ENCODE peak calls at places on chromosomes 13 and 19, in nine cellular contexts. One of them, this sample, is unnamed. For H3K27me3, the result is how much of the 10 kb centered on the place peaks cover.

GRCh38 chr13:47594833-47595232 is 406.2 kb downstream of the SUCLA2 start:
- DNase-seq in uterus: no peak
- DNase-seq in trophoblast cell: no peak
- DNase-seq in tibial nerve: no peak
- DNase-seq in cardiac muscle cell: no peak
- DNase-seq in IMR-90: peak
- DNase-seq in fibroblast of lung: no peak
- DNase-seq in thoracic aorta: no peak
- DNase-seq in brain microvascular endothelial cell: peak
- DNase-seq in this sample: no peak

GRCh38 chr13:51006067-51006800 is 96.6 kb downstream of the RNASEH2B start:
- DNase-seq in uterus: peak
- DNase-seq in trophoblast cell: no peak
- DNase-seq in tibial nerve: no peak
- DNase-seq in cardiac muscle cell: no peak
- DNase-seq in IMR-90: no peak
- DNase-seq in fibroblast of lung: no peak
- DNase-seq in thoracic aorta: peak
- DNase-seq in brain microvascular endothelial cell: no peak
- DNase-seq in this sample: no peak

GRCh38 chr13:103873725-103874124 is 807.5 kb upstream of the SLC10A2 start:
- DNase-seq in uterus: no peak
- DNase-seq in trophoblast cell: no peak
- DNase-seq in tibial nerve: no peak
- DNase-seq in cardiac muscle cell: no peak
- DNase-seq in IMR-90: no peak
- DNase-seq in fibroblast of lung: no peak
- DNase-seq in thoracic aorta: no peak
- DNase-seq in brain microvascular endothelial cell: no peak
- DNase-seq in this sample: no peak

GRCh38 chr13:28584873-28585317 is 74.0 kb upstream of the POMP start:
- DNase-seq in uterus: no peak
- DNase-seq in trophoblast cell: no peak
- DNase-seq in tibial nerve: no peak
- DNase-seq in cardiac muscle cell: no peak
- DNase-seq in IMR-90: peak
- DNase-seq in fibroblast of lung: peak
- DNase-seq in thoracic aorta: no peak
- DNase-seq in brain microvascular endothelial cell: no peak
- DNase-seq in this sample: no peak

GRCh38 chr13:39557285-39557955 is 45.6 kb downstream of the LHFPL6 start:
- DNase-seq in uterus: no peak
- DNase-seq in trophoblast cell: no peak
- DNase-seq in tibial nerve: no peak
- DNase-seq in cardiac muscle cell: no peak
- DNase-seq in IMR-90: no peak
- DNase-seq in fibroblast of lung: no peak
- DNase-seq in thoracic aorta: no peak
- DNase-seq in brain microvascular endothelial cell: no peak
- DNase-seq in this sample: no peak

GRCh38 chr19:47227347-47228167 is 3.4 kb downstream of the BBC3 start:
- DNase-seq in uterus: peak
- DNase-seq in trophoblast cell: peak
- DNase-seq in tibial nerve: peak
- DNase-seq in cardiac muscle cell: peak
- DNase-seq in IMR-90: peak
- DNase-seq in fibroblast of lung: peak
- DNase-seq in thoracic aorta: peak
- DNase-seq in brain microvascular endothelial cell: peak
- DNase-seq in this sample: peak

GRCh38 chr13:30713133-30713532 is 22.2 kb upstream of the ALOX5AP start:
- DNase-seq in uterus: no peak
- DNase-seq in trophoblast cell: no peak
- DNase-seq in tibial nerve: no peak
- DNase-seq in cardiac muscle cell: no peak
- DNase-seq in IMR-90: no peak
- DNase-seq in fibroblast of lung: no peak
- DNase-seq in thoracic aorta: no peak
- DNase-seq in brain microvascular endothelial cell: no peak
- DNase-seq in this sample: no peak

GRCh38 chr13:25204843-25205242 is 32.8 kb upstream of the AMER2 start:
- DNase-seq in uterus: no peak
- DNase-seq in trophoblast cell: no peak
- DNase-seq in tibial nerve: no peak
- DNase-seq in cardiac muscle cell: no peak
- DNase-seq in IMR-90: no peak
- DNase-seq in fibroblast of lung: no peak
- DNase-seq in thoracic aorta: no peak
- DNase-seq in brain microvascular endothelial cell: no peak
- DNase-seq in this sample: no peak

GRCh38 chr19:49390978-49391304 is 2.9 kb downstream of the KASH5 start:
- DNase-seq in uterus: no peak
- DNase-seq in trophoblast cell: no peak
- DNase-seq in tibial nerve: no peak
- DNase-seq in cardiac muscle cell: no peak
- DNase-seq in IMR-90: no peak
- DNase-seq in fibroblast of lung: no peak
- DNase-seq in thoracic aorta: no peak
- DNase-seq in brain microvascular endothelial cell: no peak
- DNase-seq in this sample: no peak

GRCh38 chr19:28508666-28509065 is 704.3 kb downstream of the UQCRFS1 start:
- DNase-seq in uterus: no peak
- DNase-seq in trophoblast cell: no peak
- DNase-seq in tibial nerve: no peak
- DNase-seq in cardiac muscle cell: no peak
- DNase-seq in IMR-90: no peak
- DNase-seq in fibroblast of lung: peak
- DNase-seq in thoracic aorta: no peak
- DNase-seq in brain microvascular endothelial cell: no peak
- DNase-seq in this sample: no peak

GRCh38 chr19:19662866-19663291 is 597 bp downstream of the ATP13A1 start:
- DNase-seq in uterus: no peak
- DNase-seq in trophoblast cell: no peak
- DNase-seq in tibial nerve: no peak
- DNase-seq in cardiac muscle cell: no peak
- DNase-seq in IMR-90: peak
- DNase-seq in fibroblast of lung: no peak
- DNase-seq in thoracic aorta: no peak
- DNase-seq in brain microvascular endothelial cell: no peak
- DNase-seq in this sample: no peak

GRCh38 chr19:50496189-50497029 is 14.6 kb downstream of the JOSD2 start:
- DNase-seq in uterus: peak
- DNase-seq in trophoblast cell: no peak
- DNase-seq in tibial nerve: no peak
- DNase-seq in cardiac muscle cell: peak
- DNase-seq in IMR-90: no peak
- DNase-seq in fibroblast of lung: no peak
- DNase-seq in thoracic aorta: no peak
- DNase-seq in brain microvascular endothelial cell: no peak
- DNase-seq in this sample: peak

GRCh38 chr13:98173431-98173921 is 3.6 kb downstream of the RNF113B start:
- DNase-seq in uterus: peak
- DNase-seq in trophoblast cell: peak
- DNase-seq in tibial nerve: no peak
- DNase-seq in cardiac muscle cell: no peak
- DNase-seq in IMR-90: peak
- DNase-seq in fibroblast of lung: peak
- DNase-seq in thoracic aorta: no peak
- DNase-seq in brain microvascular endothelial cell: peak
- DNase-seq in this sample: no peak

GRCh38 chr19:47547175-47547574 is 25.8 kb downstream of the ZNF541 start:
- DNase-seq in uterus: no peak
- DNase-seq in trophoblast cell: no peak
- DNase-seq in tibial nerve: no peak
- DNase-seq in cardiac muscle cell: no peak
- DNase-seq in IMR-90: no peak
- DNase-seq in fibroblast of lung: no peak
- DNase-seq in thoracic aorta: no peak
- DNase-seq in brain microvascular endothelial cell: no peak
- DNase-seq in this sample: no peak

GRCh38 chr13:24670927-24671326 is 9.3 kb upstream of the ATP12A start:
- DNase-seq in uterus: no peak
- DNase-seq in trophoblast cell: peak
- DNase-seq in tibial nerve: no peak
- DNase-seq in cardiac muscle cell: peak
- DNase-seq in IMR-90: no peak
- DNase-seq in fibroblast of lung: peak
- DNase-seq in thoracic aorta: no peak
- DNase-seq in brain microvascular endothelial cell: peak
- DNase-seq in this sample: no peak

GRCh38 chr13:40494932-40495619 is 171.4 kb downstream of the FOXO1 start:
- DNase-seq in uterus: no peak
- DNase-seq in trophoblast cell: no peak
- DNase-seq in tibial nerve: no peak
- DNase-seq in cardiac muscle cell: no peak
- DNase-seq in IMR-90: no peak
- DNase-seq in fibroblast of lung: no peak
- DNase-seq in thoracic aorta: no peak
- DNase-seq in brain microvascular endothelial cell: no peak
- DNase-seq in this sample: no peak

GRCh38 chr13:111203742-111204386 is 88.8 kb downstream of the ARHGEF7 start:
- DNase-seq in uterus: no peak
- DNase-seq in trophoblast cell: no peak
- DNase-seq in tibial nerve: no peak
- DNase-seq in cardiac muscle cell: no peak
- DNase-seq in IMR-90: no peak
- DNase-seq in fibroblast of lung: no peak
- DNase-seq in thoracic aorta: no peak
- DNase-seq in brain microvascular endothelial cell: no peak
- DNase-seq in this sample: no peak
- H3K27ac ChIP-seq in uterus: peak
- H3K27ac ChIP-seq in trophoblast cell: no peak
- H3K27ac ChIP-seq in tibial nerve: peak
- H3K27ac ChIP-seq in cardiac muscle cell: no peak
- H3K27ac ChIP-seq in IMR-90: peak
- H3K27ac ChIP-seq in fibroblast of lung: peak
- H3K27ac ChIP-seq in thoracic aorta: peak
- H3K27ac ChIP-seq in brain microvascular endothelial cell: peak
- H3K27ac ChIP-seq in this sample: peak

GRCh38 chr19:58352760-58353671 is at the start of gene A1BG:
- DNase-seq in uterus: no peak
- DNase-seq in trophoblast cell: no peak
- DNase-seq in tibial nerve: no peak
- DNase-seq in cardiac muscle cell: no peak
- DNase-seq in IMR-90: no peak
- DNase-seq in fibroblast of lung: no peak
- DNase-seq in thoracic aorta: no peak
- DNase-seq in brain microvascular endothelial cell: no peak
- DNase-seq in this sample: no peak

GRCh38 chr19:58353717-58354477 is 605 bp upstream of the A1BG start:
- DNase-seq in uterus: no peak
- DNase-seq in trophoblast cell: no peak
- DNase-seq in tibial nerve: no peak
- DNase-seq in cardiac muscle cell: no peak
- DNase-seq in IMR-90: no peak
- DNase-seq in fibroblast of lung: no peak
- DNase-seq in thoracic aorta: no peak
- DNase-seq in brain microvascular endothelial cell: no peak
- DNase-seq in this sample: no peak

GRCh38 chr19:58355891-58356235 is 2.6 kb upstream of the A1BG start:
- DNase-seq in uterus: no peak
- DNase-seq in trophoblast cell: no peak
- DNase-seq in tibial nerve: no peak
- DNase-seq in cardiac muscle cell: no peak
- DNase-seq in IMR-90: no peak
- DNase-seq in fibroblast of lung: no peak
- DNase-seq in thoracic aorta: no peak
- DNase-seq in brain microvascular endothelial cell: no peak
- DNase-seq in this sample: no peak

GRCh38 chr19:58355215-58355796 is 2.0 kb upstream of the A1BG start:
- DNase-seq in uterus: no peak
- DNase-seq in trophoblast cell: no peak
- DNase-seq in tibial nerve: no peak
- DNase-seq in cardiac muscle cell: no peak
- DNase-seq in IMR-90: no peak
- DNase-seq in fibroblast of lung: no peak
- DNase-seq in thoracic aorta: no peak
- DNase-seq in brain microvascular endothelial cell: no peak
- DNase-seq in this sample: no peak

DNA sequence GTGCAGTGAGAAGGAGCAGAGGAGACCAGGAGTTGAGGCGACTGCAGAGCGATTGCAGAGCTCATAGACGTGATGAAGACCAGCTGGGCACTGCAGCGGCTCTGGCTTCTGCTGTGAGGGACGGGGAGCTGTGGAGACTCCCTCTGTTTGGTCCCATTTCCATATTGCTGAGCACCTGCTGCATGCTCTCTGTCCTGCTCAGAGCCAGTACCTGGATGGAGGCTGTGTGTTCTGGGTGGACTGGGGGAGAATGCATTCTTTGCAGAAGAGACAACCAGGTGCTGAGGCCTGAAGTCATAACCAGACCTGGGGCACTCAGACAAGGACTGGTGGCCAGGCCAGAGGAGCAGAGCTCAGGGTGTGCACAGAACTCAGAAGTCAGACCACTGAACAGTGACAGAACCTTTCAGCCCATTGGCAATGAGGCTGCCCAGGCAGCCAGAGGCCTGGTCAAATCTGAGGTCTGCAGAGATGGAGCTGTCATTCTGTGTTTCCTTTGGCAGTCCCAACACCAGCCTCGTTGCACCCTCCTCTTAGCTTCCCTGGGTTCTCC is 1.3 kb upstream of the A1BG start:
- DNase-seq in uterus: no peak
- DNase-seq in trophoblast cell: no peak
- DNase-seq in tibial nerve: no peak
- DNase-seq in cardiac muscle cell: no peak
- DNase-seq in IMR-90: no peak
- DNase-seq in fibroblast of lung: no peak
- DNase-seq in thoracic aorta: no peak
- DNase-seq in brain microvascular endothelial cell: no peak
- DNase-seq in this sample: no peak
- H3K27me3 ChIP-seq in uterus: under half
- H3K27me3 ChIP-seq in trophoblast cell: under half
- H3K27me3 ChIP-seq in tibial nerve: under half
- H3K27me3 ChIP-seq in cardiac muscle cell: under half
- H3K27me3 ChIP-seq in IMR-90: under half
- H3K27me3 ChIP-seq in fibroblast of lung: under half
- H3K27me3 ChIP-seq in thoracic aorta: under half
- H3K27me3 ChIP-seq in brain microvascular endothelial cell: under half
- H3K27me3 ChIP-seq in this sample: under half

GRCh38 chr19:15922021-15922420 is 12.3 kb downstream of the CYP4F11 start:
- DNase-seq in uterus: no peak
- DNase-seq in trophoblast cell: no peak
- DNase-seq in tibial nerve: no peak
- DNase-seq in cardiac muscle cell: no peak
- DNase-seq in IMR-90: no peak
- DNase-seq in fibroblast of lung: no peak
- DNase-seq in thoracic aorta: no peak
- DNase-seq in brain microvascular endothelial cell: no peak
- DNase-seq in this sample: no peak
- H3K4me3 ChIP-seq in uterus: no peak
- H3K4me3 ChIP-seq in trophoblast cell: no peak
- H3K4me3 ChIP-seq in tibial nerve: no peak
- H3K4me3 ChIP-seq in cardiac muscle cell: no peak
- H3K4me3 ChIP-seq in IMR-90: no peak
- H3K4me3 ChIP-seq in fibroblast of lung: no peak
- H3K4me3 ChIP-seq in thoracic aorta: no peak
- H3K4me3 ChIP-seq in brain microvascular endothelial cell: no peak
- H3K4me3 ChIP-seq in this sample: no peak

DNA sequence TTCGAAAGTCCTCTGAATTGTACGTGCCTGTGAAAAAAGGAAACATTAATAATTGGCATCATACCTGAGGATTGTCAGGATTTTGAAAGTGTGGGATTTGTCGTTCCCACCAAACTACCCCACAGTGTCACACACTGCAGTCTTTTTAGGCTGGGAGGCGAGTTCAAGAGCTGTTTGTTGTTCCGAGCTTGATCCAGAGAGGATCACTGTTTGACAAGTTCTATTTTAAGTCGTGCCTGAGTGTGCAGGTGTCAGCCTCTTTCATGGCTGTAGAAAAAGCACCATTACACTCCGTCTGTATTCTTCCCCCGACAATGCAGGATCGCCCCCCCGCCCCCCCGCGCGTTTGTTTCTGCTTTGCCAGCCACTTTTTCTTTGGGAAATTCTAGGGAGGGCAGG is 635 bp upstream of the NBEA start:
- DNase-seq in uterus: no peak
- DNase-seq in trophoblast cell: no peak
- DNase-seq in tibial nerve: no peak
- DNase-seq in cardiac muscle cell: peak
- DNase-seq in IMR-90: no peak
- DNase-seq in fibroblast of lung: no peak
- DNase-seq in thoracic aorta: no peak
- DNase-seq in brain microvascular endothelial cell: no peak
- DNase-seq in this sample: no peak
- H3K27ac ChIP-seq in uterus: peak
- H3K27ac ChIP-seq in trophoblast cell: no peak
- H3K27ac ChIP-seq in tibial nerve: no peak
- H3K27ac ChIP-seq in cardiac muscle cell: no peak
- H3K27ac ChIP-seq in IMR-90: no peak
- H3K27ac ChIP-seq in fibroblast of lung: no peak
- H3K27ac ChIP-seq in thoracic aorta: no peak
- H3K27ac ChIP-seq in brain microvascular endothelial cell: no peak
- H3K27ac ChIP-seq in this sample: no peak

This sample was measured in upper lobe of right lung.